ENCODE peak calls at places on chromosomes 5 and 9, in ten cellular contexts. A is KBM-7; O is activated naive CD4-positive, alpha-beta T cell; C is breast epithelium; M is memory B cell; R is hippocampal formation; J is activated T-cell treated with anti-CD3 and anti-CD28 coated beads for 1 hour; E is NCI-H1417; G is stimulated activated CD8-positive, alpha-beta memory T cell treated with anti-CD3 and anti-CD28 coated beads, Interleukin-7, amount 100 ng/mL, for 1 hour; K is heart right ventricle. L is an unnamed sample.

GRCh38 chr5:144352318-144352717 is 181.6 kb downstream of the KCTD16 start:
- DNase-seq in A (no peak), O (no peak), C (no peak), M (no peak), R (no peak), J (no peak), E (peak), G (no peak), K (no peak), L (no peak)

GRCh38 chr5:43063731-43064171 is 23.6 kb upstream of the ANXA2R start:
- DNase-seq in A (no peak), O (no peak), C (no peak), M (no peak), R (no peak), J (no peak), E (no peak), G (no peak), K (no peak), L (peak)

GRCh38 chr5:170307575-170308465 is 10.2 kb upstream of the LCP2 start:
- DNase-seq in A (no peak), O (no peak), C (peak), M (no peak), R (no peak), J (no peak), E (no peak), G (no peak), K (peak), L (peak)

GRCh38 chr5:125492977-125493376 is 746.5 kb upstream of the ZNF608 start:
- DNase-seq in A (no peak), O (no peak), C (no peak), M (no peak), R (no peak), J (no peak), E (no peak), G (no peak), K (no peak), L (no peak)

GRCh38 chr5:114185274-114185673 is 176.6 kb upstream of the KCNN2 start:
- DNase-seq in A (no peak), O (no peak), C (no peak), M (no peak), R (no peak), J (no peak), E (no peak), G (no peak), K (peak), L (no peak)

GRCh38 chr5:160643588-160643987 is 208.4 kb downstream of the ATP10B start:
- DNase-seq in A (peak), O (no peak), C (no peak), M (no peak), R (no peak), J (no peak), E (no peak), G (no peak), K (no peak), L (peak)

GRCh38 chr5:65982635-65983034 is 56.3 kb downstream of the ERBIN start:
- DNase-seq in A (no peak), O (no peak), C (no peak), M (no peak), R (no peak), J (no peak), E (no peak), G (no peak), K (no peak), L (no peak)

GRCh38 chr9:130022566-130023146 is 20.3 kb downstream of the FNBP1 start:
- DNase-seq in A (no peak), O (no peak), C (no peak), M (no peak), R (no peak), J (no peak), E (no peak), G (no peak), K (no peak), L (no peak)

GRCh38 chr5:51632794-51633193 is 249.5 kb downstream of the ISL1 start:
- DNase-seq in A (no peak), O (no peak), C (no peak), M (no peak), R (peak), J (no peak), E (no peak), G (no peak), K (no peak), L (no peak)

GRCh38 chr5:143251175-143251574 is 152.3 kb downstream of the NR3C1 start:
- DNase-seq in A (no peak), O (no peak), C (no peak), M (no peak), R (no peak), J (no peak), E (no peak), G (no peak), K (no peak), L (no peak)

GRCh38 chr5:142095651-142096330 is 12.8 kb upstream of the NDFIP1 start:
- DNase-seq in A (no peak), O (peak), C (peak), M (no peak), R (no peak), J (peak), E (no peak), G (peak), K (peak), L (peak)

GRCh38 chr9:124786881-124787573 is 10.1 kb downstream of the OLFML2A start:
- DNase-seq in A (no peak), O (no peak), C (peak), M (no peak), R (no peak), J (no peak), E (no peak), G (no peak), K (no peak), L (no peak)

GRCh38 chr5:138370537-138370936 is 18.1 kb downstream of the KDM3B start:
- DNase-seq in A (no peak), O (no peak), C (no peak), M (no peak), R (no peak), J (no peak), E (no peak), G (no peak), K (no peak), L (peak)

GRCh38 chr9:136764301-136764891 is at the start of gene LCN15:
- DNase-seq in A (no peak), O (no peak), C (no peak), M (no peak), R (no peak), J (no peak), E (peak), G (no peak), K (no peak), L (no peak)

L was measured in NB4.